ENCODE peak calls at places on chromosomes 1 and 21, in ten cellular contexts. X, I, S, K, D, L, H, U, V and Y are unnamed samples.

GRCh38 chr1:19661721-19662228 is 2.9 kb upstream of the HTR6 start:
- DNase-seq in S (no peak), K (peak), X (no peak), U (peak), V (peak), D (no peak), I (peak), H (no peak), L (no peak), Y (no peak)

GRCh38 chr21:33761104-33762036 is 119.1 kb downstream of the ITSN1 start:
- DNase-seq in D (peak), H (no peak), L (peak), U (peak), X (no peak), I (peak), V (peak), K (peak), S (no peak), Y (peak)

GRCh38 chr1:86705633-86705985 is 1.2 kb downstream of the SH3GLB1 start:
- DNase-seq in S (peak), U (peak), L (no peak), D (no peak), X (no peak), H (no peak), I (peak), V (no peak), K (no peak), Y (no peak)

GRCh38 chr1:162107911-162108310 is 38.4 kb downstream of the NOS1AP start:
- DNase-seq in L (no peak), S (no peak), K (no peak), I (no peak), H (no peak), V (no peak), U (no peak), D (no peak), X (no peak), Y (no peak)

GRCh38 chr1:113943028-113943811 is 14.1 kb downstream of the HIPK1 start:
- DNase-seq in U (peak), X (no peak), L (no peak), V (no peak), K (no peak), I (peak), S (no peak), H (no peak), D (no peak), Y (no peak)

GRCh38 chr1:111988743-111989453 is 570 bp downstream of the KCND3 start:
- DNase-seq in H (no peak), K (no peak), X (no peak), S (peak), L (no peak), U (no peak), D (no peak), V (no peak), I (no peak), Y (no peak)

GRCh38 chr1:207404849-207405525 is 49.1 kb upstream of the CR2 start:
- DNase-seq in S (no peak), D (peak), V (no peak), K (peak), I (peak), X (no peak), U (peak), H (no peak), L (peak), Y (peak)

GRCh38 chr1:168671782-168672181 is 57.2 kb downstream of the DPT start:
- DNase-seq in H (no peak), D (no peak), U (no peak), X (no peak), S (no peak), K (no peak), I (no peak), V (no peak), L (no peak), Y (no peak)

GRCh38 chr1:84996846-84997666 is at the start of gene MCOLN2:
- DNase-seq in X (peak), I (peak), U (peak), L (no peak), K (peak), H (no peak), V (peak), D (no peak), S (peak), Y (no peak)

GRCh38 chr1:95255826-95256225 is 21.8 kb downstream of the RWDD3 start:
- DNase-seq in H (no peak), K (no peak), D (no peak), S (no peak), U (no peak), L (no peak), V (no peak), X (no peak), I (no peak), Y (no peak)

GRCh38 chr1:25073640-25074270 is 143.7 kb upstream of the RUNX3 start:
- DNase-seq in K (peak), V (no peak), L (no peak), D (no peak), S (no peak), I (no peak), X (no peak), U (no peak), H (no peak), Y (no peak)

GRCh38 chr21:31730687-31731111 is 1.2 kb downstream of the SCAF4 start:
- DNase-seq in D (no peak), K (peak), S (no peak), U (no peak), I (no peak), V (no peak), L (no peak), H (no peak), X (no peak), Y (no peak)

GRCh38 chr1:23210963-23211362 is 6.3 kb downstream of the HTR1D start:
- DNase-seq in S (no peak), K (no peak), V (no peak), L (no peak), D (no peak), H (no peak), X (no peak), U (no peak), I (no peak), Y (no peak)

GRCh38 chr1:174116042-174116441 is 43.3 kb upstream of the RABGAP1L start:
- DNase-seq in X (no peak), K (no peak), L (peak), H (no peak), S (no peak), U (peak), V (no peak), I (peak), D (no peak), Y (no peak)

DNA sequence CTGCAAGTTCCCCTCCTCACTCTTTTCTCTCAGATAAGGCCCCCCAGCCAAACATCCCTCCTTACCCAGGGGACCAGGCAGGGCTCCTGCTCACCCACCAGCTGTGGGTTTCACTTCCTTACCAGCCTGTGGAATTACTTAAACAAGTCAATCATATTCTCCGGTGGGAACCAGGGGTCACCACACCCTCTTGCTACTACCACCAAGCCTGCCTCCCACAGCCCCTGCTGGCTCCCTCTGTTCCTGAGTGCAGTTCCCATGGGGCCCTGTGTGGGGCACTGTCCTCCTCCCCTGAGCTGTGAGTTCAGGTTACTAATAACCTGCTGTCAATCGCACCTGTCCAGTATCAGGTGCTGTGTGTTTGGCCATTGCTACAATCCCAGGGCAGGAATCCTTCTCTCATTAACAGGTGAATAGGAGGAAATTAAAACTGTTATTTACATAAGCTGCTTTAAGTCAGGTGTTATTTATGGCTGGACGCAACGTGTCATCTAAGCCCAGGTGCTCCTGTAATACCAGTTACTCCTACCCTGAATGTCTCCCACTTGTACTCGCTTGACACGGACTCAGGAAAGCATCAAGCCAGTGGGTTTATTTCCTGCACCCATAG is 53.1 kb upstream of the LBR start:
- DNase-seq in S (peak), U (peak), L (no peak), K (peak), X (no peak), H (no peak), I (peak), D (no peak), V (peak), Y (no peak)
- TF ChIP-seq CTCF in S (peak), U (peak), L (peak), K (peak), X (peak), H (no peak), I (peak), D (peak), V (peak), Y (peak)

GRCh38 chr1:180156631-180157091 is 2.0 kb downstream of the QSOX1 start:
- DNase-seq in S (no peak), X (no peak), D (no peak), L (no peak), I (peak), V (no peak), H (no peak), U (peak), K (peak), Y (peak)

GRCh38 chr1:180157108-180157507 is 2.4 kb downstream of the QSOX1 start:
- DNase-seq in S (no peak), U (peak), I (peak), V (no peak), H (no peak), L (no peak), K (peak), X (no peak), D (no peak), Y (no peak)

GRCh38 chr1:180157576-180158057 is 2.9 kb downstream of the QSOX1 start:
- DNase-seq in H (no peak), I (no peak), S (peak), X (no peak), K (no peak), V (no peak), L (no peak), D (no peak), U (no peak), Y (no peak)

GRCh38 chr1:180155202-180155682 is 573 bp downstream of the QSOX1 start:
- DNase-seq in U (no peak), S (peak), D (no peak), K (peak), V (no peak), H (peak), I (no peak), X (peak), L (no peak), Y (no peak)

DNA sequence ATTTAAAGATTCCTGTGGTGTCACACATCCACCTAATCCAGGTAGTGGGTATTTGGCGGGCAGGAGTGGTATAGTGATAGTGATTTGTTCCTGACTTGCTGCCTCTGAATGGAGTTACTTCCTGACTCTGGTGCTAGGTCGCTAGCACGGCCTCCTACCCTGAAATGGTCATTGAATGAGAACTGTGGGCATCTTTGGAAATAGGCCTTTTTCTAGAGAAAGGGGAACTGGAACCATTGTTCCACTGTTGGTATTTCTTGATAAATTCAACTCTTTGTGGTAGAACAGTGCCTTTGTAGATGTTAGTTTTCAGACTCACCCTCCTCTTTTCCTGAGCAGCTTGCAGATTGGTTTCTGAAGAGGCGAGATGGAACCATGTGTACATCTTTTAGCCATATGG is 1.5 kb downstream of the QSOX1 start:
- DNase-seq in D (no peak), U (no peak), I (peak), V (no peak), S (no peak), X (no peak), K (no peak), H (no peak), L (no peak), Y (no peak)
- H3K4me3 ChIP-seq in D (peak), U (peak), I (peak), V (peak), S (peak), X (no peak), K (no peak), H (peak), L (peak), Y (no peak)

GRCh38 chr1:200960948-200961340 is 62.6 kb downstream of the KIF21B start:
- DNase-seq in U (no peak), X (no peak), I (no peak), D (no peak), L (no peak), H (no peak), K (no peak), V (no peak), S (no peak), Y (no peak)

GRCh38 chr1:200965111-200965510 is 58.4 kb downstream of the KIF21B start:
- DNase-seq in L (no peak), I (no peak), H (no peak), D (no peak), S (no peak), U (no peak), K (no peak), V (no peak), X (no peak), Y (no peak)

GRCh38 chr1:200960236-200960947 is 63.1 kb downstream of the KIF21B start:
- DNase-seq in I (no peak), L (no peak), X (no peak), V (no peak), H (no peak), S (no peak), D (no peak), K (no peak), U (no peak), Y (no peak)

GRCh38 chr1:200962631-200963030 is 60.9 kb downstream of the KIF21B start:
- DNase-seq in L (no peak), S (no peak), U (no peak), D (no peak), H (no peak), X (no peak), K (no peak), I (no peak), V (no peak), Y (no peak)

GRCh38 chr1:200963076-200963475 is 60.4 kb downstream of the KIF21B start:
- DNase-seq in I (no peak), H (no peak), K (no peak), X (no peak), U (no peak), L (no peak), D (no peak), S (no peak), V (no peak), Y (no peak)
- TF ChIP-seq CTCF in I (no peak), H (no peak), K (no peak), X (no peak), U (no peak), L (no peak), D (no peak), S (no peak), V (no peak), Y (no peak)

DNA sequence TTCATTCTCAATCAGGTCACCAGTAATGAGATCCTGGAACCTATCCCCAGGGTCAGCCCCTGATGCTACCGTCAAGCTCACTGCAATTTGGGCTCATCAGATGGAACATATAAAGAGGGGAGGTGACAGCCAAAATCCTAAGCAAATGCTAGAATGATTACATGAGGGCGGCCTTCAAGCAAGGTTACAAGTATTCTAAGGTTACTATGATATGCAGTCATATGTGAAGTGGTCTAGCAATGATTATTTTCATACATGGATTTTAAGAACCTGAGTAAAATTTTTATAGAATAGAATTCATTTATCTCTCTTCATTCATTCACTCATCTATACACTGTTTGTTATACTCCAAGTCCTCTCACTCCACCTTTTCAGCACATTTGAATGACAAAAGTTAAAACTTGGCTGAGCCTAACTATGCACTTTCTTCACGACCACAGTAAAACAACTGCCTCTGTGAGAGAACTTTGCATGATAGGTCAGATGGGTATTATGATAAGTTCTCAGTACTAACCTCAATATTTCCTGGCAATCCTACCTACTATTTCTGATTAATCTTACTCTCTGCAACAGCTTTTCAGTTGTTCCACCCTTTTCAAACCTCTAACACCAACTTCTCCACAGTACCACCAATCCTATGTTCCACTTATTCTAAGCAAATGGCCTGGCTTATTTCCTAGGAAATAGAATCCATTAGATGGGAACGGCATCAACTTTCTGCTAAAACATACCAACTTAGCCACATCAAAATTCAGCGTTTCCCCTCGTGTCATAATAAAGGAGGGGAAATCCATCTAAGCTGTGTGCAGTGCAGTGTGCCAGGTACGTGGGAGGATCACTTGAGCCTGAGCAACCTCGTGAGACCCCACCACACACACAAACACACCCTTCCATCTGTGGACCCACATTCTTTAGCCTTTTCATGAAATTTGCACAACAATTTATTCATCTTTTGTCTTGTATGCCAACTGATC is 32.0 kb downstream of the LHX9 start:
- DNase-seq in I (no peak), X (no peak), S (no peak), H (no peak), V (no peak), D (no peak), K (no peak), L (no peak), U (no peak), Y (no peak)
- H3K4me3 ChIP-seq in I (no peak), X (no peak), S (no peak), H (no peak), V (no peak), D (no peak), K (no peak), L (no peak), U (no peak), Y (no peak)